ENCODE peak calls at places on chromosomes 13 and 19, in four cellular contexts. H, K, R and Z are unnamed samples.
A peak's percentile ranks its signal among the peaks of the same experiment; 100 is the strongest.

GRCh38 chr13:34993470-34993869 is 51.4 kb downstream of the NBEA start:
- DNase-seq in H (no peak), K (no peak), R (no peak), Z (no peak)

GRCh38 chr19:4284176-4284958 is 5.3 kb downstream of the SHD start:
- DNase-seq in H (peak; percentile 39), K (no peak), R (no peak), Z (no peak)

GRCh38 chr19:40331052-40331451 is 17.1 kb downstream of the C19orf47 start:
- DNase-seq in H (no peak), K (no peak), R (no peak), Z (no peak)

GRCh38 chr13:97125810-97126738 is 96.1 kb upstream of the MBNL2 start:
- DNase-seq in H (peak; percentile 48), K (no peak), R (no peak), Z (no peak)

GRCh38 chr19:46834984-46835383 is 15.7 kb downstream of the AP2S1 start:
- DNase-seq in H (no peak), K (no peak), R (no peak), Z (no peak)

GRCh38 chr19:7705387-7706187 is 3.7 kb upstream of the FCER2 start:
- DNase-seq in H (no peak), K (peak; percentile 4), R (no peak), Z (no peak)

GRCh38 chr13:108288741-108289140 is 19.2 kb downstream of the TNFSF13B start:
- DNase-seq in H (no peak), K (no peak), R (no peak), Z (no peak)

GRCh38 chr13:21466527-21466926 is 7.4 kb upstream of the ZDHHC20 start:
- DNase-seq in H (no peak), K (no peak), R (no peak), Z (no peak)

GRCh38 chr13:40673061-40673397 is 6.6 kb upstream of the FOXO1 start:
- DNase-seq in H (no peak), K (no peak), R (no peak), Z (no peak)

GRCh38 chr19:15252398-15253018 is 20.3 kb upstream of the EPHX3 start:
- DNase-seq in H (peak; percentile 40), K (peak; percentile 71), R (no peak), Z (peak; percentile 51)

GRCh38 chr19:19562665-19563347 is 24.7 kb downstream of the CILP2 start:
- DNase-seq in H (no peak), K (no peak), R (no peak), Z (no peak)

GRCh38 chr19:17752865-17753639 is 1.8 kb downstream of the FCHO1 start:
- DNase-seq in H (no peak), K (no peak), R (no peak), Z (no peak)

GRCh38 chr13:29105779-29106178 is 285.6 kb downstream of the MTUS2 start:
- DNase-seq in H (no peak), K (no peak), R (no peak), Z (no peak)

GRCh38 chr19:49767380-49767779 is 579 bp downstream of the AP2A1 start:
- DNase-seq in H (no peak), K (no peak), R (no peak), Z (no peak)

GRCh38 chr19:14006766-14007562 is 844 bp upstream of the RFX1 start:
- DNase-seq in H (peak; percentile 92), K (no peak), R (no peak), Z (peak; percentile 78)

GRCh38 chr13:98896083-98896867 is 81.6 kb downstream of the DOCK9 start:
- DNase-seq in H (no peak), K (no peak), R (no peak), Z (no peak)

GRCh38 chr13:89925107-89925506 is 1422.4 kb upstream of the MIR17HG start:
- DNase-seq in H (peak; percentile 65), K (peak; percentile 1), R (no peak), Z (no peak)

GRCh38 chr13:73754727-73755292 is 379.4 kb downstream of the KLF12 start:
- DNase-seq in H (peak; percentile 20), K (no peak), R (peak; percentile 28), Z (no peak)

GRCh38 chr19:28794301-28794700 is 418.6 kb downstream of the UQCRFS1 start:
- DNase-seq in H (no peak), K (no peak), R (no peak), Z (no peak)

GRCh38 chr13:38685974-38686571 is 804 bp upstream of the FREM2 start:
- DNase-seq in H (peak; percentile 9), K (peak; percentile 11), R (peak; percentile 8), Z (peak; percentile 32)

GRCh38 chr13:108816381-108816780 is 187.0 kb downstream of the MYO16 start:
- DNase-seq in H (no peak), K (no peak), R (no peak), Z (no peak)

GRCh38 chr13:33014291-33014690 is 1.9 kb upstream of the KL start:
- DNase-seq in H (no peak), K (no peak), R (no peak), Z (no peak)

GRCh38 chr19:3821156-3821555 is 35.0 kb upstream of the MATK start:
- DNase-seq in H (no peak), K (no peak), R (no peak), Z (no peak)

GRCh38 chr19:6223461-6224307 is 56.1 kb downstream of the MLLT1 start:
- DNase-seq in H (no peak), K (no peak), R (no peak), Z (no peak)

GRCh38 chr19:35549174-35549788 is 3.9 kb downstream of the TMEM147 start:
- DNase-seq in H (peak; percentile 62), K (peak; percentile 7), R (peak; percentile 35), Z (peak; percentile 81)